ENCODE peak calls at places on chromosomes 1 and 21, in six cellular contexts. One of them, this sample, is unnamed.

GRCh38 chr1:44655609-44656008 is 18.7 kb downstream of the TMEM53 start:
- DNase-seq in astrocyte of the spinal cord: no peak
- DNase-seq in OCI-LY7: peak; percentile 45
- DNase-seq in lower lobe of right lung: no peak
- DNase-seq in heart left ventricle: no peak
- DNase-seq in lower leg skin: no peak
- DNase-seq in this sample: no peak

GRCh38 chr1:243946946-243947345 is 96.9 kb upstream of the AKT3 start:
- DNase-seq in heart left ventricle: no peak
- DNase-seq in lower leg skin: no peak
- DNase-seq in lower lobe of right lung: no peak
- DNase-seq in astrocyte of the spinal cord: no peak
- DNase-seq in OCI-LY7: no peak
- DNase-seq in this sample: no peak

GRCh38 chr21:37914211-37914900 is 1.9 kb downstream of the KCNJ6 start:
- DNase-seq in OCI-LY7: no peak
- DNase-seq in lower lobe of right lung: peak; percentile 57
- DNase-seq in lower leg skin: no peak
- DNase-seq in astrocyte of the spinal cord: peak; percentile 15
- DNase-seq in heart left ventricle: no peak
- DNase-seq in this sample: peak; percentile 12

GRCh38 chr1:217275617-217276398 is 355.1 kb downstream of the GPATCH2 start:
- DNase-seq in lower leg skin: no peak
- DNase-seq in astrocyte of the spinal cord: peak; percentile 74
- DNase-seq in heart left ventricle: no peak
- DNase-seq in OCI-LY7: no peak
- DNase-seq in lower lobe of right lung: no peak
- DNase-seq in this sample: no peak

GRCh38 chr1:92784051-92784638 is 763 bp downstream of the EVI5 start:
- DNase-seq in lower leg skin: peak; percentile 15
- DNase-seq in lower lobe of right lung: peak; percentile 55
- DNase-seq in OCI-LY7: peak; percentile 53
- DNase-seq in astrocyte of the spinal cord: peak; percentile 69
- DNase-seq in heart left ventricle: no peak
- DNase-seq in this sample: no peak

GRCh38 chr21:21247441-21247840 is 249.2 kb downstream of the NCAM2 start:
- DNase-seq in OCI-LY7: no peak
- DNase-seq in heart left ventricle: no peak
- DNase-seq in lower lobe of right lung: no peak
- DNase-seq in lower leg skin: no peak
- DNase-seq in astrocyte of the spinal cord: no peak
- DNase-seq in this sample: no peak

GRCh38 chr1:50424045-50424939 is 1.0 kb upstream of the DMRTA2 start:
- DNase-seq in heart left ventricle: no peak
- DNase-seq in lower leg skin: no peak
- DNase-seq in astrocyte of the spinal cord: no peak
- DNase-seq in OCI-LY7: no peak
- DNase-seq in lower lobe of right lung: no peak
- DNase-seq in this sample: no peak

GRCh38 chr1:157047064-157047410 is 1.5 kb upstream of the ARHGEF11 start:
- DNase-seq in OCI-LY7: no peak
- DNase-seq in lower leg skin: no peak
- DNase-seq in astrocyte of the spinal cord: no peak
- DNase-seq in heart left ventricle: no peak
- DNase-seq in lower lobe of right lung: no peak
- DNase-seq in this sample: no peak

GRCh38 chr1:26582836-26583460 is 53.4 kb downstream of the RPS6KA1 start:
- DNase-seq in astrocyte of the spinal cord: peak; percentile 33
- DNase-seq in lower lobe of right lung: peak; percentile 74
- DNase-seq in heart left ventricle: no peak
- DNase-seq in OCI-LY7: no peak
- DNase-seq in lower leg skin: no peak
- DNase-seq in this sample: no peak

GRCh38 chr1:85274969-85275453 is 1.4 kb downstream of the BCL10 start:
- DNase-seq in lower lobe of right lung: no peak
- DNase-seq in heart left ventricle: no peak
- DNase-seq in lower leg skin: no peak
- DNase-seq in OCI-LY7: peak; percentile 30
- DNase-seq in astrocyte of the spinal cord: peak; percentile 79
- DNase-seq in this sample: no peak
- H3K4me3 ChIP-seq in lower lobe of right lung: peak overlapping the region; percentile 88
- H3K4me3 ChIP-seq in heart left ventricle: no peak overlapping the region
- H3K4me3 ChIP-seq in lower leg skin: no peak overlapping the region
- H3K4me3 ChIP-seq in OCI-LY7: peak overlapping the region; percentile 96
- H3K4me3 ChIP-seq in astrocyte of the spinal cord: peak overlapping the region; percentile 96
- H3K4me3 ChIP-seq in this sample: no peak overlapping the region

GRCh38 chr1:232707142-232707541 is 77.2 kb upstream of the SIPA1L2 start:
- DNase-seq in astrocyte of the spinal cord: no peak
- DNase-seq in OCI-LY7: no peak
- DNase-seq in lower leg skin: peak; percentile 31
- DNase-seq in heart left ventricle: no peak
- DNase-seq in lower lobe of right lung: no peak
- DNase-seq in this sample: no peak
- TF ChIP-seq CTCF in astrocyte of the spinal cord: no peak
- TF ChIP-seq CTCF in OCI-LY7: no peak
- TF ChIP-seq CTCF in lower leg skin: no peak
- TF ChIP-seq CTCF in heart left ventricle: no peak
- TF ChIP-seq CTCF in lower lobe of right lung: no peak
- TF ChIP-seq CTCF in this sample: no peak

GRCh38 chr1:66751160-66751559 is 1.1 kb upstream of the DYNLT5 start:
- DNase-seq in heart left ventricle: no peak
- DNase-seq in lower lobe of right lung: no peak
- DNase-seq in OCI-LY7: no peak
- DNase-seq in lower leg skin: no peak
- DNase-seq in astrocyte of the spinal cord: no peak
- DNase-seq in this sample: no peak

GRCh38 chr1:66747500-66747899 is 4.8 kb upstream of the DYNLT5 start:
- DNase-seq in lower lobe of right lung: no peak
- DNase-seq in heart left ventricle: no peak
- DNase-seq in astrocyte of the spinal cord: peak; percentile 39
- DNase-seq in lower leg skin: no peak
- DNase-seq in OCI-LY7: no peak
- DNase-seq in this sample: no peak

GRCh38 chr1:66750578-66750977 is 1.7 kb upstream of the DYNLT5 start:
- DNase-seq in lower lobe of right lung: no peak
- DNase-seq in astrocyte of the spinal cord: no peak
- DNase-seq in heart left ventricle: no peak
- DNase-seq in OCI-LY7: no peak
- DNase-seq in lower leg skin: no peak
- DNase-seq in this sample: no peak

GRCh38 chr1:66752671-66753371 is 562 bp downstream of the DYNLT5 start:
- DNase-seq in heart left ventricle: peak; percentile 56
- DNase-seq in astrocyte of the spinal cord: no peak
- DNase-seq in OCI-LY7: no peak
- DNase-seq in lower leg skin: no peak
- DNase-seq in lower lobe of right lung: peak; percentile 46
- DNase-seq in this sample: peak; percentile 44

GRCh38 chr1:66752000-66752592 is at the start of gene DYNLT5:
- DNase-seq in astrocyte of the spinal cord: peak; percentile 52
- DNase-seq in lower leg skin: no peak
- DNase-seq in OCI-LY7: no peak
- DNase-seq in heart left ventricle: peak; percentile 87
- DNase-seq in lower lobe of right lung: peak; percentile 79
- DNase-seq in this sample: no peak
- H3K4me3 ChIP-seq in astrocyte of the spinal cord: peak within 1 kb of the TSS; percentile 43
- H3K4me3 ChIP-seq in lower leg skin: no peak within 1 kb of the TSS
- H3K4me3 ChIP-seq in OCI-LY7: no peak within 1 kb of the TSS
- H3K4me3 ChIP-seq in heart left ventricle: no peak within 1 kb of the TSS
- H3K4me3 ChIP-seq in lower lobe of right lung: peak within 1 kb of the TSS; percentile 55
- H3K4me3 ChIP-seq in this sample: no peak within 1 kb of the TSS

GRCh38 chr1:209875510-209875909 is 47.7 kb downstream of the UTP25 start:
- DNase-seq in lower lobe of right lung: no peak
- DNase-seq in lower leg skin: no peak
- DNase-seq in OCI-LY7: no peak
- DNase-seq in astrocyte of the spinal cord: peak; percentile 92
- DNase-seq in heart left ventricle: no peak
- DNase-seq in this sample: no peak
- TF ChIP-seq CTCF in lower lobe of right lung: no peak
- TF ChIP-seq CTCF in lower leg skin: no peak
- TF ChIP-seq CTCF in OCI-LY7: no peak
- TF ChIP-seq CTCF in astrocyte of the spinal cord: peak; percentile 60
- TF ChIP-seq CTCF in heart left ventricle: no peak
- TF ChIP-seq CTCF in this sample: no peak

GRCh38 chr1:63893976-63894375 is 120.2 kb downstream of the ROR1 start:
- DNase-seq in lower lobe of right lung: no peak
- DNase-seq in astrocyte of the spinal cord: peak; percentile 15
- DNase-seq in OCI-LY7: no peak
- DNase-seq in heart left ventricle: no peak
- DNase-seq in lower leg skin: no peak
- DNase-seq in this sample: no peak

GRCh38 chr1:63894627-63895256 is 120.9 kb downstream of the ROR1 start:
- DNase-seq in OCI-LY7: no peak
- DNase-seq in lower leg skin: no peak
- DNase-seq in heart left ventricle: no peak
- DNase-seq in astrocyte of the spinal cord: no peak
- DNase-seq in lower lobe of right lung: no peak
- DNase-seq in this sample: no peak

GRCh38 chr1:63890468-63890867 is 116.7 kb downstream of the ROR1 start:
- DNase-seq in astrocyte of the spinal cord: no peak
- DNase-seq in OCI-LY7: no peak
- DNase-seq in lower lobe of right lung: no peak
- DNase-seq in lower leg skin: no peak
- DNase-seq in heart left ventricle: no peak
- DNase-seq in this sample: no peak

GRCh38 chr1:63891211-63891610 is 117.4 kb downstream of the ROR1 start:
- DNase-seq in lower leg skin: no peak
- DNase-seq in heart left ventricle: no peak
- DNase-seq in OCI-LY7: no peak
- DNase-seq in astrocyte of the spinal cord: no peak
- DNase-seq in lower lobe of right lung: no peak
- DNase-seq in this sample: peak; percentile 71

DNA sequence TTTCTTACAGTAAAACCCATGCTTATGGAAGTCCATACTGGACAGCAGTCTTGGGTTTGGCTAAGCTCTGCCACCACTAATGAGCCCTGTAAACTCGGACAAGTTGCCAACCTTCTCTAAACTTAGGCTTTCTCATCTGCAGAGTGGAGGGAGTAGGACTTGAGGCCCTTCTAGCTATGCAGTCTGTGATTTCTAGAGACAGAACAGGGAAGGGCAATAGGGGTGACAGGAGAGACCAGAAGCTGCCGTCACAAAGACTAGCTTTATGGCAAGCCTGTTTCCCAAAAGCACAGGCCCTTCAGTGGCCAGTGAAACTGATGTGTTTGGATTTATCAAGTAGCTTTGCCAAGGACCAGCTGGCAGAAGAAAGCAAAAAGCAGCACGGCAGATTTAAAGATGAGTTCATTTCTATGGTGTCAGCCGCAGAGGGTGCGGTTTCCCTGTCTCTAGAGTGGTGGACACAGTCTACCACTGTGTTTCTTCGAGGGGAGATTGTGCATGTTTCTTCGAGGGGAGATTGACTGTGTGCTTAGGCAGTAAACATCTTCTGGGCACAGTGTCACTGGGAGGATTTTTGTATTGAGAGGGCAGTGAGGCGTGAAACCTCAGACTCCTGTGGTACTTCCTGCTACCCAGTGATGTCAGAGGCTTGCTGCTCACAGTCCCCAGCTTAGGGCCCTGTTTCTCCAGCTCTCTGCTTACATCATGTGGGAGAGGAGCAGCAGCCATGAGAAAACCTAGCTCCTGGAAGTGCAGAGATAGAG is 119.0 kb downstream of the ROR1 start:
- DNase-seq in heart left ventricle: no peak
- DNase-seq in OCI-LY7: peak; percentile 83
- DNase-seq in astrocyte of the spinal cord: peak; percentile 83
- DNase-seq in lower lobe of right lung: no peak
- DNase-seq in lower leg skin: no peak
- DNase-seq in this sample: no peak
- H3K4me3 ChIP-seq in heart left ventricle: no peak overlapping the region
- H3K4me3 ChIP-seq in OCI-LY7: no peak overlapping the region
- H3K4me3 ChIP-seq in astrocyte of the spinal cord: no peak overlapping the region
- H3K4me3 ChIP-seq in lower lobe of right lung: no peak overlapping the region
- H3K4me3 ChIP-seq in lower leg skin: no peak overlapping the region
- H3K4me3 ChIP-seq in this sample: no peak overlapping the region

DNA sequence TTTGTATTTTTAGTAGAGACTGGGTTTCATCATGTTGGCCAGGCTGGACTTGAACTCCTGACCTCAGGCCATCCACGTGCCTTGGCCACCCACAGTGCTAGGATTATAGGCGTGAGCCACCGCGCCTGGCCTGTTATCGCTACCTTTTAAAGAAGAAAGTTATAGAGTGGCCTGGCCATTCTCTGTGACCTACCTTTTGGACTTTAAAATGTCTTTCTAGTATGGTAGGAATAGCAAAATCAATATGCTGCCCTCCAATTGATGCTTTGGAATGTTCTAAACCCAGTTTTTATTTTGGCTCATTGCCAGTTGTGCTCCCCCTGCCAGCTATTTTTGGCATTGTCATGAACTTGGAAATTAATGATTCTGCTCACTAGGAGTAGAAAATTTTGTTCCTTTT is 19.9 kb downstream of the HIPK1 start:
- DNase-seq in heart left ventricle: no peak
- DNase-seq in astrocyte of the spinal cord: no peak
- DNase-seq in lower lobe of right lung: no peak
- DNase-seq in OCI-LY7: no peak
- DNase-seq in lower leg skin: no peak
- DNase-seq in this sample: no peak
- TF ChIP-seq CTCF in heart left ventricle: peak; percentile 38
- TF ChIP-seq CTCF in astrocyte of the spinal cord: peak; percentile 33
- TF ChIP-seq CTCF in lower lobe of right lung: peak; percentile 25
- TF ChIP-seq CTCF in OCI-LY7: peak; percentile 46
- TF ChIP-seq CTCF in lower leg skin: no peak
- TF ChIP-seq CTCF in this sample: no peak

GRCh38 chr1:20151906-20152598 is 12.9 kb downstream of the PLA2G2F start:
- DNase-seq in lower lobe of right lung: peak; percentile 88
- DNase-seq in astrocyte of the spinal cord: peak; percentile 59
- DNase-seq in heart left ventricle: peak; percentile 92
- DNase-seq in OCI-LY7: peak; percentile 90
- DNase-seq in lower leg skin: peak; percentile 73
- DNase-seq in this sample: peak; percentile 91

GRCh38 chr1:20154306-20154831 is 15.2 kb downstream of the PLA2G2F start:
- DNase-seq in lower lobe of right lung: no peak
- DNase-seq in heart left ventricle: peak; percentile 30
- DNase-seq in astrocyte of the spinal cord: no peak
- DNase-seq in lower leg skin: no peak
- DNase-seq in OCI-LY7: no peak
- DNase-seq in this sample: peak; percentile 51

GRCh38 chr1:20153000-20153418 is 13.9 kb downstream of the PLA2G2F start:
- DNase-seq in lower leg skin: no peak
- DNase-seq in lower lobe of right lung: peak; percentile 67
- DNase-seq in heart left ventricle: no peak
- DNase-seq in astrocyte of the spinal cord: peak; percentile 42
- DNase-seq in OCI-LY7: no peak
- DNase-seq in this sample: no peak

GRCh38 chr1:20150969-20151368 is 11.8 kb downstream of the PLA2G2F start:
- DNase-seq in astrocyte of the spinal cord: no peak
- DNase-seq in lower lobe of right lung: no peak
- DNase-seq in OCI-LY7: no peak
- DNase-seq in lower leg skin: no peak
- DNase-seq in heart left ventricle: no peak
- DNase-seq in this sample: no peak

DNA sequence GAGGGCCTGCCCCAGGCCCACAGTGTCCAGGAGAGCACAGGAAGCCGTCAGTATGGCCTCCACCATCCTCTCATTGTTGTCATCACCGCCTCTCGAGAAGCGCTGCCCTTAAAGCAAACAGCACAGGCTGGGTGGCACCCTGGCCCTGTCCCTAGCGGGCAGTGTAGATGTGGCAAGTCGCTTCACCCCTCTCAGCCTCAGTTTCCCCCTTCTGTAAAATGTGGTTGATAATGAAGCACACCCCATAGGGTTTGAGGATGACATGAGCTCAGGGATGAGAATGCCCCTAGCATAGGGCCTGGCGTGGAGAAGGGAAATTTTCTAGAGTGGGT is 13.4 kb downstream of the PLA2G2F start:
- DNase-seq in lower lobe of right lung: no peak
- DNase-seq in heart left ventricle: no peak
- DNase-seq in OCI-LY7: no peak
- DNase-seq in lower leg skin: no peak
- DNase-seq in astrocyte of the spinal cord: no peak
- DNase-seq in this sample: no peak
- H3K4me3 ChIP-seq in lower lobe of right lung: peak overlapping the region; percentile 40
- H3K4me3 ChIP-seq in heart left ventricle: no peak overlapping the region
- H3K4me3 ChIP-seq in OCI-LY7: peak overlapping the region; percentile 64
- H3K4me3 ChIP-seq in lower leg skin: no peak overlapping the region
- H3K4me3 ChIP-seq in astrocyte of the spinal cord: no peak overlapping the region
- H3K4me3 ChIP-seq in this sample: no peak overlapping the region

This sample was measured in pancreas.